ENCODE peak calls at places on chromosomes 1 and 21, in eight cellular contexts. V is activated gamma-delta T cell treated with anti-CD3 and anti-CD28 coated beads, Interleukin-2, amount 50 U/mL, for 16 hours; W is hippocampal formation; K is WTC11; G is cardiac muscle cell; I is activated CD4-positive, alpha-beta T cell treated with anti-CD3 and anti-CD28 coated beads for 24 hours; E is activated naive CD8-positive, alpha-beta T cell treated with anti-CD3 and anti-CD28 coated beads, Interleukin-2, amount 50 U/mL, for 24 hours; S is neural progenitor cell. O is an unnamed sample.

GRCh38 chr1:170662561-170662971 is 1.4 kb upstream of the PRRX1 start:
- DNase-seq in G (peak), I (no peak), W (no peak), K (no peak), V (no peak), E (no peak), S (no peak), O (no peak)

GRCh38 chr1:180494370-180494769 is 8.0 kb downstream of the ACBD6 start:
- DNase-seq in E (no peak), V (no peak), W (no peak), S (no peak), G (no peak), K (no peak), I (no peak), O (no peak)

GRCh38 chr1:177969109-177969508 is 749 bp downstream of the SEC16B start:
- DNase-seq in E (no peak), W (no peak), G (no peak), K (no peak), I (no peak), S (no peak), V (no peak), O (no peak)

GRCh38 chr1:151991663-151992344 is 1.9 kb downstream of the S100A10 start:
- DNase-seq in I (no peak), E (no peak), W (no peak), K (no peak), S (no peak), V (no peak), G (no peak), O (no peak)

GRCh38 chr1:202593845-202594244 is 116.4 kb downstream of the SYT2 start:
- DNase-seq in E (no peak), K (no peak), W (no peak), S (no peak), G (no peak), V (no peak), I (no peak), O (no peak)

GRCh38 chr21:26169061-26169610 is 1.4 kb downstream of the APP start:
- DNase-seq in W (peak), V (no peak), G (peak), K (no peak), S (peak), E (peak), I (no peak), O (no peak)

GRCh38 chr1:40422630-40423263 is 27.5 kb upstream of the ZFP69B start:
- DNase-seq in S (peak), E (no peak), V (no peak), K (no peak), G (no peak), I (no peak), W (no peak), O (no peak)

GRCh38 chr1:7369866-7370265 is 401.2 kb upstream of the VAMP3 start:
- DNase-seq in I (no peak), E (no peak), S (no peak), V (no peak), K (no peak), W (no peak), G (no peak), O (no peak)

GRCh38 chr1:227092054-227092453 is 152.0 kb downstream of the COQ8A start:
- DNase-seq in K (no peak), W (no peak), S (no peak), I (no peak), V (no peak), E (no peak), G (peak), O (no peak)

GRCh38 chr1:245091818-245092637 is 62.8 kb upstream of the KIF26B start:
- DNase-seq in W (no peak), G (peak), V (no peak), E (no peak), I (no peak), K (no peak), S (no peak), O (no peak)

GRCh38 chr1:234875953-234876814 is 252.5 kb downstream of the TOMM20 start:
- DNase-seq in G (peak), I (no peak), K (no peak), W (no peak), S (no peak), E (peak), V (no peak), O (no peak)

GRCh38 chr1:7975212-7975865 is 13.8 kb downstream of the PARK7 start:
- DNase-seq in S (peak), K (peak), W (peak), E (peak), I (no peak), V (no peak), G (peak), O (no peak)

GRCh38 chr1:41743361-41743760 is 175.4 kb downstream of the HIVEP3 start:
- DNase-seq in K (no peak), I (no peak), S (no peak), E (no peak), V (no peak), G (no peak), W (no peak), O (no peak)

GRCh38 chr1:209199822-209200221 is 383.7 kb upstream of the CAMK1G start:
- DNase-seq in W (no peak), V (no peak), K (peak), G (no peak), S (peak), I (no peak), E (no peak), O (no peak)

GRCh38 chr1:167526659-167527383 is 8.5 kb upstream of the CD247 start:
- DNase-seq in W (no peak), I (no peak), S (no peak), E (no peak), V (no peak), K (no peak), G (no peak), O (no peak)

GRCh38 chr1:232837085-232837484 is 31.9 kb downstream of the MAP10 start:
- DNase-seq in G (no peak), E (no peak), K (no peak), S (no peak), W (no peak), V (no peak), I (no peak), O (no peak)

GRCh38 chr1:65266501-65266900 is 42.8 kb upstream of the DNAJC6 start:
- DNase-seq in V (no peak), G (no peak), S (no peak), W (no peak), K (no peak), E (no peak), I (no peak), O (no peak)

GRCh38 chr1:101915597-101915996 is 81.1 kb downstream of the OLFM3 start:
- DNase-seq in S (no peak), G (no peak), V (no peak), W (no peak), I (no peak), E (no peak), K (no peak), O (no peak)

GRCh38 chr1:61427516-61427915 is 297.4 kb downstream of the TM2D1 start:
- DNase-seq in W (no peak), V (no peak), S (no peak), G (no peak), E (no peak), K (no peak), I (no peak), O (no peak)

GRCh38 chr1:59076612-59077011 is 220.3 kb upstream of the FGGY start:
- DNase-seq in I (no peak), K (no peak), S (no peak), G (peak), W (no peak), V (no peak), E (no peak), O (no peak)

GRCh38 chr1:9615316-9616063 is 26.8 kb downstream of the TMEM201 start:
- DNase-seq in K (peak), V (peak), E (peak), S (peak), G (peak), I (no peak), W (no peak), O (peak)

O was measured in substantia nigra.